ENCODE peak calls at places on chromosomes 13 and 19, in seven cellular contexts. Z, O, Y, T, E, A and I are unnamed samples.

GRCh38 chr19:45511074-45511473 is 3.8 kb downstream of the VASP start:
- DNase-seq in Z (no peak), O (no peak), Y (no peak), T (no peak), E (no peak), A (no peak), I (no peak)

GRCh38 chr19:29260477-29261317 is 47.7 kb upstream of the UQCRFS1 start:
- DNase-seq in Z (no peak), O (peak), Y (no peak), T (no peak), E (no peak), A (no peak), I (no peak)

GRCh38 chr19:33558846-33559245 is 37.3 kb upstream of the PEPD start:
- DNase-seq in Z (no peak), O (no peak), Y (no peak), T (no peak), E (no peak), A (no peak), I (no peak)

GRCh38 chr19:3968556-3969434 is 2.1 kb downstream of the DAPK3 start:
- DNase-seq in Z (peak), O (peak), Y (peak), T (peak), E (peak), A (no peak), I (peak)

GRCh38 chr13:77079902-77080413 is 53.0 kb upstream of the FBXL3 start:
- DNase-seq in Z (no peak), O (no peak), Y (no peak), T (no peak), E (no peak), A (no peak), I (no peak)

GRCh38 chr13:107069107-107069776 is 501.3 kb upstream of the ARGLU1 start:
- DNase-seq in Z (no peak), O (no peak), Y (no peak), T (no peak), E (no peak), A (no peak), I (no peak)

GRCh38 chr19:33063356-33064116 is 1.2 kb downstream of the RHPN2 start:
- DNase-seq in Z (peak), O (peak), Y (no peak), T (no peak), E (no peak), A (no peak), I (peak)

GRCh38 chr13:31835932-31836331 is 96.6 kb downstream of the RXFP2 start:
- DNase-seq in Z (peak), O (no peak), Y (no peak), T (peak), E (no peak), A (no peak), I (peak)

GRCh38 chr19:45200614-45201013 is 22.0 kb downstream of the BLOC1S3 start:
- DNase-seq in Z (peak), O (peak), Y (no peak), T (no peak), E (peak), A (no peak), I (peak)

GRCh38 chr13:28805193-28805819 is 14.8 kb upstream of the MTUS2 start:
- DNase-seq in Z (no peak), O (peak), Y (peak), T (no peak), E (no peak), A (peak), I (peak)
- TF ChIP-seq CTCF in Z (peak), O (peak), Y (peak), T (peak), E (peak), A (no peak), I (peak)

DNA sequence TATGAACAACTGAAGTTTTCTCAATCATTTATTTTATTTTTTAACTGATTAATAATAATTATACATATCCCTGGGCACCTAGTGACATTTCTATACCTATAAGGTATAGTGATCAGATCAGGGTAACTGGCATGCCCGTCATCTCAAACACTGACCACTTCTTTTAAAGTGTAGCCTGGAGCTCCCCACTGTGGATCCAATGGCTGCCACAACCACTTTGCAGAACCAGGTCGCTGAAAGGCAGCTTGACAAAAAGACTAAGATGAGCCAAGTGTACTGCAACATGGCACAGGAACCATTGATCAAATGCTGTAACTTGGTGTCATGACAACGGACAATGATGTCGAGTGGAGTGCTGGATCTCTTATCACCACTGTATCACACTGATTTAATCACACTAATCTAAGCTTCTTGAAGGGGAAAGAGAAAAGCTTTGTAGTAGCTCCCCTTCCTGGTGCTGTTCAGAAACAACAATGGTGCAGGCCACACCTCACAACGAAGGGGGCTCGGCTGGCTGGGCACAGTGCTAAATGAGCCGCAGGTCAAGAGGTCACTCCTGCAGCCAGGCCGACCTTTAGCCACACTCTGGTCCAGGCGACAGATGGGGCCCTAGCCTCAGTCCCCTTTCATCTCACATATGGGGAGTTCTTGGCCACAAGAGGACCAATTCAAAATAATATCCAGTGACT is 2.3 kb upstream of the TNFRSF19 start:
- DNase-seq in Z (no peak), O (peak), Y (no peak), T (no peak), E (no peak), A (no peak), I (no peak)
- TF ChIP-seq CTCF in Z (no peak), O (no peak), Y (peak), T (no peak), E (no peak), A (no peak), I (no peak)

GRCh38 chr19:13824703-13825102 is 29.5 kb downstream of the ZSWIM4 start:
- DNase-seq in Z (no peak), O (no peak), Y (no peak), T (no peak), E (no peak), A (no peak), I (no peak)

GRCh38 chr19:13823901-13824300 is 28.7 kb downstream of the ZSWIM4 start:
- DNase-seq in Z (no peak), O (no peak), Y (no peak), T (no peak), E (no peak), A (no peak), I (no peak)

GRCh38 chr19:13827656-13828055 is 32.4 kb downstream of the ZSWIM4 start:
- DNase-seq in Z (no peak), O (no peak), Y (no peak), T (no peak), E (no peak), A (no peak), I (no peak)

GRCh38 chr19:13826652-13827235 is 31.5 kb downstream of the ZSWIM4 start:
- DNase-seq in Z (no peak), O (no peak), Y (no peak), T (no peak), E (no peak), A (no peak), I (no peak)

DNA sequence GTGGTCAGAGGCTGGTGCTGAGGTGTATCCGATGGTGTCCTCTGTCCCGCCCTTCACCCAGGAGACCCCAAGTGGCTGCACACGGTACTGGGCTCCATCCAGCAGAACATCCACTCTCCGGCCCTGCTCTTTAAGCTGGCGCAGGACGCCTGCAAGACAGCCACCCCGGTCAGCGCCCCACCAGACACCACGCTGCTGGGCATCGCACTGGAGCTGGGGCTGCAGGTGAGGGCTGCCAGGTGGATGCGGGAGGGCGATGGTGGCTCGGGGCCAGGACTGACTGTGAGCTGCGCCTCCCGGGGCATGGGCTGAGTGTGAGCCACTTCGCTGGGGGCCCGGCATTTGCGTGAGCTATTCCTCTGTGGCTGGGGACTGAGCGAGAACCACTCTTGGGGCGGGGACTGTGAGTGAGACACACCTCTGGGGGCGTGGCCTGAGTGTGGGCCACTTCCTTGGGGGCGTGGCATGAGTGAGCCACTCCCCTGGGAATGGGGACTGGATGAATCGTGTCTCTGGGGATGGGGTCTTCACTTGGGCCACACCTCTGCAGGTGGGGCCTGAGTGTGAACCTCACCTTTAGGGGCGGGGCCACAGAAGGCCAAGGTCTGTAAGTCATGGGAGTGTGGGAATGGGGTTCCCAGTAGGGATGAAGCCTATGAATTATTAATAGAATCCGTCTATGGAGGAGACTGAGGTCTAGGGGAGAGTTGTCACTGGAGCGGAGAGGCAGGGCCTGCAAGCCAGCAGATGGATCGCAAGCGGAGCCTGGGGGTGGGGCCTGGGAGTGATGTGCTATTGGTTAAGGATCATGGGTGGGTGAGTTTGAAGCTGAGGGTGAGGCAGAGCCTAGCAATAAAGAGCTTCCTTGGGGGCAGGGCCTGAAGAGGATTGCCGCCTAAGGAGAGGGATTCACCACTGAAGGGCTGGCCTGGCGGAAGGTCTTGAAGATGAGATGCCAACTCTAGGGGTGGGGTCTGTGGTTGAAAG is 30.5 kb downstream of the ZSWIM4 start:
- DNase-seq in Z (no peak), O (peak), Y (no peak), T (no peak), E (no peak), A (peak), I (no peak)
- TF ChIP-seq CTCF in Z (peak), O (no peak), Y (no peak), T (peak), E (no peak), A (no peak), I (peak)

DNA sequence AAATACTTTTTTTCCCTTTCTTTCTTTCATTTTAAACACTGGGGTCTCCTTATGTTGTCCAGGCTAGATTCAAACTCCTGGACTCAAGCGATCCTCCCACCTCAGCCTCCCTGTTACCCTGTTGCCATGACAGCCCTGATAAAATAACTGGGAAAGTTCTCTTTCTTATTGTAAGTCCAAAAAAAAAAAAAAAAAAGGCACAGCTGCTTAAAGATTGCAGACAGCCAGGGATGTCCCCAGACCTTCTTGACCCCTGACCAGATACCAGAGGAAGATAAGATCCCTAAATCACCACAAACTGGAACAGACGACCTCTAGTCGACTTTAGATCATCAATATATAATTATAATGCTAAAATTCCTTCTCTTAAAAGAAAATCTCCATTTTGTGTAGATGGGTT is 1.1 kb upstream of the MVB12A start:
- DNase-seq in Z (no peak), O (no peak), Y (no peak), T (no peak), E (no peak), A (no peak), I (no peak)
- TF ChIP-seq CTCF in Z (no peak), O (no peak), Y (no peak), T (no peak), E (no peak), A (no peak), I (no peak)

GRCh38 chr13:51257187-51257586 is 35.0 kb downstream of the FAM124A start:
- DNase-seq in Z (no peak), O (no peak), Y (no peak), T (no peak), E (no peak), A (no peak), I (no peak)
- TF ChIP-seq CTCF in Z (no peak), O (no peak), Y (no peak), T (no peak), E (no peak), A (no peak), I (no peak)

GRCh38 chr19:17236414-17236716 is 9.4 kb downstream of the NR2F6 start:
- DNase-seq in Z (no peak), O (no peak), Y (no peak), T (no peak), E (no peak), A (no peak), I (no peak)
- TF ChIP-seq CTCF in Z (no peak), O (no peak), Y (no peak), T (no peak), E (no peak), A (no peak), I (no peak)

GRCh38 chr13:91017669-91018053 is 329.8 kb upstream of the MIR17HG start:
- DNase-seq in Z (no peak), O (no peak), Y (peak), T (no peak), E (no peak), A (no peak), I (no peak)
- TF ChIP-seq CTCF in Z (no peak), O (peak), Y (no peak), T (no peak), E (no peak), A (no peak), I (no peak)

GRCh38 chr19:2199215-2199614 is 35.5 kb downstream of the DOT1L start:
- DNase-seq in Z (no peak), O (peak), Y (no peak), T (no peak), E (no peak), A (no peak), I (no peak)
- TF ChIP-seq CTCF in Z (peak), O (peak), Y (peak), T (peak), E (no peak), A (no peak), I (peak)

GRCh38 chr19:55504252-55504603 is 16.0 kb downstream of the SSC5D start:
- DNase-seq in Z (no peak), O (no peak), Y (no peak), T (no peak), E (no peak), A (no peak), I (no peak)
- TF ChIP-seq CTCF in Z (no peak), O (no peak), Y (peak), T (no peak), E (no peak), A (no peak), I (peak)